ENCODE peak calls at places on chromosomes 4 and X, in four cellular contexts. One of them, this sample, is unnamed.

GRCh38 chrX:153400146-153401132 is 711 bp downstream of the PNMA6E start:
- DNase-seq in effector memory CD8-positive, alpha-beta T cell: peak
- DNase-seq in activated naive CD4-positive, alpha-beta T cell: peak
- DNase-seq in anterior cingulate cortex: no peak
- DNase-seq in this sample: no peak

GRCh38 chrX:118252967-118253366 is 92.9 kb upstream of the WDR44 start:
- DNase-seq in activated naive CD4-positive, alpha-beta T cell: no peak
- DNase-seq in effector memory CD8-positive, alpha-beta T cell: no peak
- DNase-seq in anterior cingulate cortex: no peak
- DNase-seq in this sample: no peak

GRCh38 chrX:129557844-129558243 is 17.8 kb downstream of the OCRL start:
- DNase-seq in activated naive CD4-positive, alpha-beta T cell: no peak
- DNase-seq in effector memory CD8-positive, alpha-beta T cell: no peak
- DNase-seq in anterior cingulate cortex: no peak
- DNase-seq in this sample: no peak

GRCh38 chr4:183478123-183478522 is 26.7 kb upstream of the ING2 start:
- DNase-seq in activated naive CD4-positive, alpha-beta T cell: no peak
- DNase-seq in effector memory CD8-positive, alpha-beta T cell: no peak
- DNase-seq in anterior cingulate cortex: no peak
- DNase-seq in this sample: no peak

GRCh38 chrX:151801980-151802379 is 67.4 kb downstream of the CNGA2 start:
- DNase-seq in activated naive CD4-positive, alpha-beta T cell: no peak
- DNase-seq in anterior cingulate cortex: no peak
- DNase-seq in effector memory CD8-positive, alpha-beta T cell: no peak
- DNase-seq in this sample: no peak

GRCh38 chrX:68419934-68420333 is 13.4 kb downstream of the OPHN1 start:
- DNase-seq in anterior cingulate cortex: no peak
- DNase-seq in effector memory CD8-positive, alpha-beta T cell: no peak
- DNase-seq in activated naive CD4-positive, alpha-beta T cell: no peak
- DNase-seq in this sample: no peak

GRCh38 chrX:66046612-66047235 is 6.8 kb upstream of the VSIG4 start:
- DNase-seq in anterior cingulate cortex: no peak
- DNase-seq in activated naive CD4-positive, alpha-beta T cell: no peak
- DNase-seq in effector memory CD8-positive, alpha-beta T cell: peak
- DNase-seq in this sample: no peak

GRCh38 chr4:53962516-53963225 is 101.7 kb downstream of the CHIC2 start:
- DNase-seq in activated naive CD4-positive, alpha-beta T cell: no peak
- DNase-seq in anterior cingulate cortex: no peak
- DNase-seq in effector memory CD8-positive, alpha-beta T cell: no peak
- DNase-seq in this sample: no peak

GRCh38 chr4:155600246-155600645 is 66.4 kb upstream of the GUCY1A1 start:
- DNase-seq in anterior cingulate cortex: no peak
- DNase-seq in effector memory CD8-positive, alpha-beta T cell: no peak
- DNase-seq in activated naive CD4-positive, alpha-beta T cell: no peak
- DNase-seq in this sample: no peak

This sample was measured in amygdala.